ENCODE peak calls at places on chromosome 20, in seven cellular contexts. One of them, this sample, is unnamed.
A peak's percentile ranks its signal among the peaks of the same experiment; 100 is the strongest.

GRCh38 chr20:50439539-50440453 is 70.4 kb upstream of the PTPN1 start:
- DNase-seq in uterus: no peak
- DNase-seq in right lobe of liver: no peak
- DNase-seq in heart left ventricle: no peak
- DNase-seq in IMR-90: no peak
- DNase-seq in vagina: no peak
- DNase-seq in ovary: no peak
- DNase-seq in this sample: no peak

GRCh38 chr20:24007073-24007595 is 18.6 kb upstream of the GGTLC1 start:
- DNase-seq in uterus: no peak
- DNase-seq in right lobe of liver: no peak
- DNase-seq in heart left ventricle: no peak
- DNase-seq in IMR-90: no peak
- DNase-seq in vagina: no peak
- DNase-seq in ovary: no peak
- DNase-seq in this sample: no peak

GRCh38 chr20:52035977-52036376 is 155.6 kb downstream of the ZFP64 start:
- DNase-seq in uterus: no peak
- DNase-seq in right lobe of liver: peak; percentile 60
- DNase-seq in heart left ventricle: no peak
- DNase-seq in IMR-90: no peak
- DNase-seq in vagina: no peak
- DNase-seq in ovary: no peak
- DNase-seq in this sample: no peak

GRCh38 chr20:34129518-34130162 is 17.6 kb upstream of the EIF2S2 start:
- DNase-seq in uterus: peak; percentile 65
- DNase-seq in right lobe of liver: peak; percentile 61
- DNase-seq in heart left ventricle: peak; percentile 57
- DNase-seq in IMR-90: peak; percentile 73
- DNase-seq in vagina: no peak
- DNase-seq in ovary: peak; percentile 66
- DNase-seq in this sample: no peak

GRCh38 chr20:5222919-5223634 is 93.7 kb downstream of the PROKR2 start:
- DNase-seq in uterus: no peak
- DNase-seq in right lobe of liver: peak; percentile 73
- DNase-seq in heart left ventricle: peak; percentile 52
- DNase-seq in IMR-90: peak; percentile 69
- DNase-seq in vagina: no peak
- DNase-seq in ovary: peak; percentile 45
- DNase-seq in this sample: no peak

GRCh38 chr20:48406462-48407235 is 421.1 kb downstream of the PREX1 start:
- DNase-seq in uterus: no peak
- DNase-seq in right lobe of liver: no peak
- DNase-seq in heart left ventricle: no peak
- DNase-seq in IMR-90: no peak
- DNase-seq in vagina: no peak
- DNase-seq in ovary: no peak
- DNase-seq in this sample: no peak

GRCh38 chr20:50029697-50030428 is 47.1 kb downstream of the SNAI1 start:
- DNase-seq in uterus: peak; percentile 61
- DNase-seq in right lobe of liver: peak; percentile 82
- DNase-seq in heart left ventricle: peak; percentile 49
- DNase-seq in IMR-90: peak; percentile 95
- DNase-seq in vagina: no peak
- DNase-seq in ovary: peak; percentile 68
- DNase-seq in this sample: no peak

GRCh38 chr20:62040381-62040922 is 25.2 kb downstream of the TAF4 start:
- DNase-seq in uterus: no peak
- DNase-seq in right lobe of liver: no peak
- DNase-seq in heart left ventricle: no peak
- DNase-seq in IMR-90: no peak
- DNase-seq in vagina: no peak
- DNase-seq in ovary: no peak
- DNase-seq in this sample: no peak

GRCh38 chr20:40291483-40291882 is 397.6 kb downstream of the MAFB start:
- DNase-seq in uterus: no peak
- DNase-seq in right lobe of liver: no peak
- DNase-seq in heart left ventricle: no peak
- DNase-seq in IMR-90: no peak
- DNase-seq in vagina: no peak
- DNase-seq in ovary: no peak
- DNase-seq in this sample: no peak

GRCh38 chr20:9555781-9556180 is 41.4 kb downstream of the LAMP5 start:
- DNase-seq in uterus: no peak
- DNase-seq in right lobe of liver: no peak
- DNase-seq in heart left ventricle: no peak
- DNase-seq in IMR-90: peak; percentile 31
- DNase-seq in vagina: no peak
- DNase-seq in ovary: no peak
- DNase-seq in this sample: no peak

GRCh38 chr20:11431613-11432012 is 486.1 kb upstream of the BTBD3 start:
- DNase-seq in uterus: no peak
- DNase-seq in right lobe of liver: no peak
- DNase-seq in heart left ventricle: no peak
- DNase-seq in IMR-90: no peak
- DNase-seq in vagina: no peak
- DNase-seq in ovary: no peak
- DNase-seq in this sample: no peak

GRCh38 chr20:51428451-51429143 is 113.9 kb downstream of the NFATC2 start:
- DNase-seq in uterus: peak; percentile 49
- DNase-seq in right lobe of liver: no peak
- DNase-seq in heart left ventricle: peak; percentile 51
- DNase-seq in IMR-90: peak; percentile 44
- DNase-seq in vagina: no peak
- DNase-seq in ovary: peak; percentile 80
- DNase-seq in this sample: no peak

GRCh38 chr20:19974621-19975435 is 42.3 kb upstream of the NAA20 start:
- DNase-seq in uterus: peak; percentile 91
- DNase-seq in right lobe of liver: peak; percentile 61
- DNase-seq in heart left ventricle: peak; percentile 90
- DNase-seq in IMR-90: peak; percentile 97
- DNase-seq in vagina: peak; percentile 95
- DNase-seq in ovary: peak; percentile 90
- DNase-seq in this sample: peak; percentile 92
- TF ChIP-seq POLR2A in uterus: peak; percentile 45
- TF ChIP-seq POLR2A in right lobe of liver: no peak
- TF ChIP-seq POLR2A in heart left ventricle: peak; percentile 51
- TF ChIP-seq POLR2A in IMR-90: peak; percentile 68
- TF ChIP-seq POLR2A in vagina: no peak
- TF ChIP-seq POLR2A in ovary: no peak
- TF ChIP-seq POLR2A in this sample: peak; percentile 65

DNA sequence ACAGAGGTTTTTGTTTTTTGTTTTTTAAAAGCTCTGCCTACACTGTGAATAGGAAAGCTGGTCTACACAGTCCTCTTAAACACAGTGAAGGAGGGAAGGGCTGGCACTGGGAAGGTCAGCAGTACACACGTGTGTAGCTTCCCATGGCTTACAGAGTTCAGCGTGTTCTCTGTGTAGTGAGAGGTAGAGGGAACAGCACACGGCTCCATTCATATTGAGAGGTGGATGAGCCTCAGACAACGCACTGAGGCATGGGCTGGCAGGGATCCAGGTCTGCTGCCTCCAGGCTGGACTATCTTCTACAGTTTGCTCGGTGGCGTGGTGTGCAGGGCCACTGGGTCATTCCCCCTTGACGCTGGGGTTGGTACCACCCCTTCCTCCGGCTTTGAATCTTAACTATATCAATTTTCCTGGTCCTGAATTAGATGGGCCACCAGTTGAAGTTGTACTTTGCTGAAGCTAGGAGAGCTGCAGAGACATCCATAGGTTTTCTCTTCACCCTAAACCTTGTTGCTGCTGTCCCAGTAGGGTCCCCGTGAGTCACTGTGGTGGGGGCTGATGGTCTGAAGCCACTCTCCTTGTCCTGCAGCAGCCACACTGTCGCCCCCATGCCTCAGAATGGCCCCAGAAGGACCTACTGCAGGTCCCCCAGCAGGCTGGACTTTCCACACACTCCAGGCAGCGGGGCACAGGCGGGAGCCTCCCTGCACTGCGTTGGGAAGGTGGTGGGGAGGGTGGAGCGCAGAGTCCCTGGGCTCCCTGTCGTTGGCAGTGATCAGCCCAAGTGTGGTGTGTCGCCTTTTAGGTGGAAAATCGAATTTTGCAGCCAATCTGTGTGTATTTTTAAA is 2.0 kb downstream of the ARFGAP1 start:
- DNase-seq in uterus: no peak
- DNase-seq in right lobe of liver: no peak
- DNase-seq in heart left ventricle: no peak
- DNase-seq in IMR-90: no peak
- DNase-seq in vagina: no peak
- DNase-seq in ovary: no peak
- DNase-seq in this sample: no peak
- H3K27ac ChIP-seq in uterus: no peak overlapping the region
- H3K27ac ChIP-seq in right lobe of liver: no peak overlapping the region
- H3K27ac ChIP-seq in heart left ventricle: no peak overlapping the region
- H3K27ac ChIP-seq in IMR-90: peak overlapping the region; percentile 41
- H3K27ac ChIP-seq in vagina: no peak overlapping the region
- H3K27ac ChIP-seq in ovary: no peak overlapping the region
- H3K27ac ChIP-seq in this sample: no peak overlapping the region

DNA sequence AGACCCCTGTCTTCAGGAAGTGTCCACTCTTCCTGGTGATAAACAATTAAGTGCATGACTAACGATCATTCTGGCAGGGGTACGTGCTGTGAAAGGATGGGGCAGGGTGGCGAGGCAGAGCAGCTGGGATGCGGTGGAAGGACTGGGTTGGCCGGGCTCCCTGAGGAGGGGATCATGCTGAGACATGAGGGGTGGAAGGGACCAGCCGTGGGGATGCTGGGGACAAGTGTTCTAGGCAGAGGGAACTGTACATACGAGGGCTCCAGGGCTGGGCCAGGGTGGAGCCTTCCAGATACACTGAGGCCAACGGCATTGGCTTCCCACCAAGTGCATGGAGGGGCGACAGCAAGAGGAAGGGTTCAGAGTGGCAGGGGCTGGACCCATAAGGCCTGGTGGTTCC is 65.7 kb upstream of the SIRPA start:
- DNase-seq in uterus: no peak
- DNase-seq in right lobe of liver: no peak
- DNase-seq in heart left ventricle: no peak
- DNase-seq in IMR-90: no peak
- DNase-seq in vagina: no peak
- DNase-seq in ovary: no peak
- DNase-seq in this sample: no peak
- H3K4me1 ChIP-seq in uterus: no peaks in the 10 kb centered on the region
- H3K4me1 ChIP-seq in right lobe of liver: no peaks in the 10 kb centered on the region
- H3K4me1 ChIP-seq in heart left ventricle: peaks cover 42% of the 10 kb centered on the region
- H3K4me1 ChIP-seq in IMR-90: peaks cover 36% of the 10 kb centered on the region
- H3K4me1 ChIP-seq in vagina: peaks cover 25% of the 10 kb centered on the region
- H3K4me1 ChIP-seq in ovary: peaks cover 2% of the 10 kb centered on the region
- H3K4me1 ChIP-seq in this sample: peaks cover 43% of the 10 kb centered on the region

GRCh38 chr20:3175270-3175669 is 1.9 kb upstream of the LZTS3 start:
- DNase-seq in uterus: no peak
- DNase-seq in right lobe of liver: no peak
- DNase-seq in heart left ventricle: no peak
- DNase-seq in IMR-90: no peak
- DNase-seq in vagina: no peak
- DNase-seq in ovary: no peak
- DNase-seq in this sample: no peak

GRCh38 chr20:3172126-3172932 is 1.0 kb downstream of the LZTS3 start:
- DNase-seq in uterus: no peak
- DNase-seq in right lobe of liver: no peak
- DNase-seq in heart left ventricle: no peak
- DNase-seq in IMR-90: no peak
- DNase-seq in vagina: no peak
- DNase-seq in ovary: no peak
- DNase-seq in this sample: no peak

GRCh38 chr20:3174442-3175263 is 1.3 kb upstream of the LZTS3 start:
- DNase-seq in uterus: no peak
- DNase-seq in right lobe of liver: no peak
- DNase-seq in heart left ventricle: no peak
- DNase-seq in IMR-90: peak; percentile 11
- DNase-seq in vagina: no peak
- DNase-seq in ovary: no peak
- DNase-seq in this sample: no peak

GRCh38 chr20:3172933-3173581 is at the start of gene LZTS3:
- DNase-seq in uterus: peak; percentile 84
- DNase-seq in right lobe of liver: peak; percentile 65
- DNase-seq in heart left ventricle: peak; percentile 77
- DNase-seq in IMR-90: peak; percentile 39
- DNase-seq in vagina: no peak
- DNase-seq in ovary: peak; percentile 84
- DNase-seq in this sample: peak; percentile 90

DNA sequence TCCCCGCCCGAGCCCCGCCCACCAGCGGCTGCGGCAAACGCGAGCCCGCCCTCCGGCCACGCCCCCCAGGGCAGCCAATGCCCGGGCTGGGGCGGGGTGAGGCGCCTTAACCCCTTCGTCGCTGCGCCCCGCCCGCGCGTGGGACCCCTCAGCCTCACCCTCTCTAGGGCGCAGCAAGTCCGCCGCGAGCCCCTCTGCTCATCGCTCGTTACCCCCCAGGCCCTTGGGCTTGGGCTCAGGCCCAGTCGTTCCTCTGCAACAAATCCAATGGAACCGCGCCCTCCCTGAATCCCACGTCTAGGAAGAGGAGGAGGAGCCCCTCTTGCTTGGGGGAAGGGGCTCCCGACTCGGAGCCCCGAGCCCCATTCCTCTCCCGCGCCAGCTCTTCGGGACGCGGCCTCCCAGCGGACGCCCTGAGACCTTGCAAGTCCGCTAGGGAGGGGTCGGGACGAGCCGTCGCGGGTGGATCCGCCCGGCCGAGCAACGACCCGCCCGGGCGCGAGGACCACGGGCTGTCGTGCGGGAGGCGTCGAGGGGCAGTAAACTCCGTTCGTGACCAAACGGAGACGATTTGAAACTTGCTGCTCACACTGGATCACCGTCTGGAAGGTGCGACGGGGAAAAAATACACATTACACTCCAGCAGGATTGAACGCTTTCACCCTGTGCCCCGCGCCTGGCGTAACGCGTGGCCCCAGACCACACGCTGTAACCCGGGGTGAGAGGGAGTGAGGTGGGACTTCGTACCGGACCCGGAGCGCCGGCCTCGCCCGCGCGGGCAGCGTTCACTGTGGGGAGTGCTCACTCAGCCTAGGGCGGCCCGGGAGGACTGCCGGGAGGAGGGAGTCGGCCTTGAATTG is 463 bp upstream of the LZTS3 start:
- DNase-seq in uterus: peak; percentile 86
- DNase-seq in right lobe of liver: peak; percentile 93
- DNase-seq in heart left ventricle: peak; percentile 92
- DNase-seq in IMR-90: peak; percentile 63
- DNase-seq in vagina: no peak
- DNase-seq in ovary: peak; percentile 95
- DNase-seq in this sample: peak; percentile 93
- TF ChIP-seq POLR2A in uterus: no peak
- TF ChIP-seq POLR2A in right lobe of liver: peak; percentile 53
- TF ChIP-seq POLR2A in heart left ventricle: no peak
- TF ChIP-seq POLR2A in IMR-90: no peak
- TF ChIP-seq POLR2A in vagina: no peak
- TF ChIP-seq POLR2A in ovary: no peak
- TF ChIP-seq POLR2A in this sample: no peak

This sample was measured in suprapubic skin.